ENCODE peak calls at places on chromosomes 13 and 19, in eight cellular contexts. One of them, this sample, is unnamed.

GRCh38 chr13:113412440-113412839 is 40.8 kb downstream of the ADPRHL1 start:
- DNase-seq in AG10803: no peak
- DNase-seq in activated CD8-positive, alpha-beta memory T cell treated with anti-CD3 and anti-CD28 coated beads for 48 hours: no peak
- DNase-seq in GM04503: no peak
- DNase-seq in stimulated activated CD4-positive, alpha-beta T cell treated with anti-CD3 and anti-CD28 coated beads, Interleukin-2, amount 100 ng/mL, for 48 hours: no peak
- DNase-seq in NCI-H510A treated with DMSO at 0.1 percent for 48 hours: no peak
- DNase-seq in naive thymus-derived CD4-positive, alpha-beta T cell: no peak
- DNase-seq in NCI-H69: no peak
- DNase-seq in this sample: no peak

GRCh38 chr13:36026556-36026955 is 104.6 kb downstream of the DCLK1 start:
- DNase-seq in NCI-H69: peak
- DNase-seq in NCI-H510A treated with DMSO at 0.1 percent for 48 hours: no peak
- DNase-seq in AG10803: no peak
- DNase-seq in naive thymus-derived CD4-positive, alpha-beta T cell: no peak
- DNase-seq in GM04503: no peak
- DNase-seq in activated CD8-positive, alpha-beta memory T cell treated with anti-CD3 and anti-CD28 coated beads for 48 hours: no peak
- DNase-seq in stimulated activated CD4-positive, alpha-beta T cell treated with anti-CD3 and anti-CD28 coated beads, Interleukin-2, amount 100 ng/mL, for 48 hours: no peak
- DNase-seq in this sample: no peak

GRCh38 chr13:79870766-79871165 is 389.8 kb downstream of the NDFIP2 start:
- DNase-seq in stimulated activated CD4-positive, alpha-beta T cell treated with anti-CD3 and anti-CD28 coated beads, Interleukin-2, amount 100 ng/mL, for 48 hours: no peak
- DNase-seq in naive thymus-derived CD4-positive, alpha-beta T cell: no peak
- DNase-seq in AG10803: peak
- DNase-seq in activated CD8-positive, alpha-beta memory T cell treated with anti-CD3 and anti-CD28 coated beads for 48 hours: no peak
- DNase-seq in NCI-H69: no peak
- DNase-seq in NCI-H510A treated with DMSO at 0.1 percent for 48 hours: no peak
- DNase-seq in GM04503: no peak
- DNase-seq in this sample: no peak

GRCh38 chr13:40204246-40204645 is 462.2 kb downstream of the FOXO1 start:
- DNase-seq in NCI-H69: no peak
- DNase-seq in naive thymus-derived CD4-positive, alpha-beta T cell: no peak
- DNase-seq in AG10803: no peak
- DNase-seq in GM04503: no peak
- DNase-seq in stimulated activated CD4-positive, alpha-beta T cell treated with anti-CD3 and anti-CD28 coated beads, Interleukin-2, amount 100 ng/mL, for 48 hours: no peak
- DNase-seq in NCI-H510A treated with DMSO at 0.1 percent for 48 hours: no peak
- DNase-seq in activated CD8-positive, alpha-beta memory T cell treated with anti-CD3 and anti-CD28 coated beads for 48 hours: no peak
- DNase-seq in this sample: no peak

GRCh38 chr19:40251244-40251643 is 24.8 kb upstream of the CCNP start:
- DNase-seq in naive thymus-derived CD4-positive, alpha-beta T cell: no peak
- DNase-seq in NCI-H69: no peak
- DNase-seq in activated CD8-positive, alpha-beta memory T cell treated with anti-CD3 and anti-CD28 coated beads for 48 hours: no peak
- DNase-seq in NCI-H510A treated with DMSO at 0.1 percent for 48 hours: no peak
- DNase-seq in AG10803: no peak
- DNase-seq in GM04503: no peak
- DNase-seq in stimulated activated CD4-positive, alpha-beta T cell treated with anti-CD3 and anti-CD28 coated beads, Interleukin-2, amount 100 ng/mL, for 48 hours: no peak
- DNase-seq in this sample: no peak

GRCh38 chr13:114108894-114109293 is 23.5 kb downstream of the RASA3 start:
- DNase-seq in activated CD8-positive, alpha-beta memory T cell treated with anti-CD3 and anti-CD28 coated beads for 48 hours: no peak
- DNase-seq in naive thymus-derived CD4-positive, alpha-beta T cell: no peak
- DNase-seq in AG10803: no peak
- DNase-seq in GM04503: no peak
- DNase-seq in stimulated activated CD4-positive, alpha-beta T cell treated with anti-CD3 and anti-CD28 coated beads, Interleukin-2, amount 100 ng/mL, for 48 hours: no peak
- DNase-seq in NCI-H69: no peak
- DNase-seq in NCI-H510A treated with DMSO at 0.1 percent for 48 hours: no peak
- DNase-seq in this sample: no peak

GRCh38 chr19:7513809-7514642 is 1.9 kb upstream of the ZNF358 start:
- DNase-seq in NCI-H69: no peak
- DNase-seq in NCI-H510A treated with DMSO at 0.1 percent for 48 hours: no peak
- DNase-seq in stimulated activated CD4-positive, alpha-beta T cell treated with anti-CD3 and anti-CD28 coated beads, Interleukin-2, amount 100 ng/mL, for 48 hours: no peak
- DNase-seq in AG10803: no peak
- DNase-seq in GM04503: no peak
- DNase-seq in activated CD8-positive, alpha-beta memory T cell treated with anti-CD3 and anti-CD28 coated beads for 48 hours: no peak
- DNase-seq in naive thymus-derived CD4-positive, alpha-beta T cell: no peak
- DNase-seq in this sample: no peak

GRCh38 chr19:17855333-17856152 is 4.2 kb upstream of the RPL18A start:
- DNase-seq in activated CD8-positive, alpha-beta memory T cell treated with anti-CD3 and anti-CD28 coated beads for 48 hours: peak
- DNase-seq in NCI-H69: peak
- DNase-seq in NCI-H510A treated with DMSO at 0.1 percent for 48 hours: peak
- DNase-seq in stimulated activated CD4-positive, alpha-beta T cell treated with anti-CD3 and anti-CD28 coated beads, Interleukin-2, amount 100 ng/mL, for 48 hours: peak
- DNase-seq in naive thymus-derived CD4-positive, alpha-beta T cell: peak
- DNase-seq in GM04503: no peak
- DNase-seq in AG10803: peak
- DNase-seq in this sample: peak

GRCh38 chr13:34816543-34816942 is 125.5 kb upstream of the NBEA start:
- DNase-seq in naive thymus-derived CD4-positive, alpha-beta T cell: no peak
- DNase-seq in AG10803: peak
- DNase-seq in NCI-H69: no peak
- DNase-seq in activated CD8-positive, alpha-beta memory T cell treated with anti-CD3 and anti-CD28 coated beads for 48 hours: no peak
- DNase-seq in GM04503: peak
- DNase-seq in stimulated activated CD4-positive, alpha-beta T cell treated with anti-CD3 and anti-CD28 coated beads, Interleukin-2, amount 100 ng/mL, for 48 hours: no peak
- DNase-seq in NCI-H510A treated with DMSO at 0.1 percent for 48 hours: no peak
- DNase-seq in this sample: peak

GRCh38 chr13:60090579-60090978 is 73.1 kb downstream of the DIAPH3 start:
- DNase-seq in activated CD8-positive, alpha-beta memory T cell treated with anti-CD3 and anti-CD28 coated beads for 48 hours: no peak
- DNase-seq in NCI-H69: no peak
- DNase-seq in AG10803: peak
- DNase-seq in naive thymus-derived CD4-positive, alpha-beta T cell: no peak
- DNase-seq in stimulated activated CD4-positive, alpha-beta T cell treated with anti-CD3 and anti-CD28 coated beads, Interleukin-2, amount 100 ng/mL, for 48 hours: no peak
- DNase-seq in NCI-H510A treated with DMSO at 0.1 percent for 48 hours: no peak
- DNase-seq in GM04503: peak
- DNase-seq in this sample: peak

This sample was measured in fibroblast of lung.